ENCODE peak calls at places on chromosomes 11 and 22, in five cellular contexts. K is CD4-positive, alpha-beta T cell; B is tibial nerve; C is hepatocyte; E is AG04450. U is an unnamed sample.

GRCh38 chr11:122069946-122070345 is 46.1 kb downstream of the BLID start:
- DNase-seq in K (no peak), B (peak; percentile 72), C (peak; percentile 79), E (peak; percentile 72), U (peak; percentile 46)

GRCh38 chr22:26172389-26172990 is 3.2 kb downstream of the SEZ6L start:
- DNase-seq in K (no peak), B (no peak), C (peak; percentile 74), E (no peak), U (peak; percentile 22)

GRCh38 chr11:74846770-74847169 is 98.1 kb downstream of the RNF169 start:
- DNase-seq in K (no peak), B (no peak), C (no peak), E (no peak), U (peak; percentile 22)

GRCh38 chr11:76135491-76135890 is 70.8 kb downstream of the WNT11 start:
- DNase-seq in K (no peak), B (no peak), C (no peak), E (no peak), U (no peak)

GRCh38 chr11:62601114-62601363 is 626 bp downstream of the MTA2 start:
- DNase-seq in K (no peak), B (no peak), C (no peak), E (no peak), U (no peak)

GRCh38 chr11:103881518-103882070 is 154.8 kb upstream of the DDI1 start:
- DNase-seq in K (no peak), B (no peak), C (no peak), E (no peak), U (no peak)

GRCh38 chr11:59212222-59212621 is 505 bp downstream of the MPEG1 start:
- DNase-seq in K (no peak), B (no peak), C (no peak), E (no peak), U (no peak)

GRCh38 chr22:29470159-29470855 is 9.7 kb upstream of the NEFH start:
- DNase-seq in K (peak; percentile 74), B (no peak), C (peak; percentile 80), E (no peak), U (peak; percentile 66)

GRCh38 chr22:45831394-45831793 is 145.6 kb downstream of the WNT7B start:
- DNase-seq in K (no peak), B (no peak), C (no peak), E (no peak), U (peak; percentile 4)

GRCh38 chr11:71563401-71563800 is 2.0 kb upstream of the KRTAP5-10 start:
- DNase-seq in K (no peak), B (no peak), C (peak; percentile 66), E (no peak), U (peak; percentile 30)

GRCh38 chr11:46278387-46279173 is 1.1 kb downstream of the CREB3L1 start:
- DNase-seq in K (no peak), B (no peak), C (peak; percentile 85), E (no peak), U (no peak)

GRCh38 chr11:88326112-88326511 is 11.4 kb downstream of the CTSC start:
- DNase-seq in K (no peak), B (no peak), C (no peak), E (no peak), U (no peak)

GRCh38 chr11:122159173-122159701 is 43.2 kb upstream of the BLID start:
- DNase-seq in K (no peak), B (no peak), C (peak; percentile 23), E (no peak), U (no peak)

GRCh38 chr22:43148581-43148980 is 2.8 kb upstream of the TSPO start:
- DNase-seq in K (no peak), B (no peak), C (no peak), E (no peak), U (no peak)

GRCh38 chr11:124075492-124075840 is 34.3 kb upstream of the OR10G7 start:
- DNase-seq in K (no peak), B (no peak), C (no peak), E (no peak), U (no peak)

GRCh38 chr11:9748361-9748970 is 84.6 kb downstream of the SWAP70 start:
- DNase-seq in K (peak; percentile 20), B (no peak), C (peak; percentile 80), E (no peak), U (no peak)

GRCh38 chr11:62433553-62434301 is 14.9 kb downstream of the SCGB1A1 start:
- DNase-seq in K (no peak), B (peak; percentile 31), C (no peak), E (no peak), U (no peak)

GRCh38 chr22:31093090-31093850 is 12.2 kb downstream of the SMTN start:
- DNase-seq in K (no peak), B (no peak), C (peak; percentile 5), E (no peak), U (no peak)

GRCh38 chr22:44363980-44364749 is 51.4 kb upstream of the SHISAL1 start:
- DNase-seq in K (no peak), B (no peak), C (no peak), E (no peak), U (no peak)

GRCh38 chr11:64800633-64801464 is 2.2 kb downstream of the MAP4K2 start:
- DNase-seq in K (no peak), B (no peak), C (no peak), E (no peak), U (no peak)

GRCh38 chr22:26822300-26822699 is 164.9 kb downstream of the MIAT start:
- DNase-seq in K (no peak), B (no peak), C (no peak), E (no peak), U (no peak)

GRCh38 chr22:42430486-42431125 is 1.6 kb downstream of the NFAM1 start:
- DNase-seq in K (no peak), B (no peak), C (no peak), E (no peak), U (no peak)

GRCh38 chr11:133951484-133952198 is 5.1 kb downstream of the IGSF9B start:
- DNase-seq in K (no peak), B (no peak), C (no peak), E (no peak), U (peak; percentile 49)

DNA sequence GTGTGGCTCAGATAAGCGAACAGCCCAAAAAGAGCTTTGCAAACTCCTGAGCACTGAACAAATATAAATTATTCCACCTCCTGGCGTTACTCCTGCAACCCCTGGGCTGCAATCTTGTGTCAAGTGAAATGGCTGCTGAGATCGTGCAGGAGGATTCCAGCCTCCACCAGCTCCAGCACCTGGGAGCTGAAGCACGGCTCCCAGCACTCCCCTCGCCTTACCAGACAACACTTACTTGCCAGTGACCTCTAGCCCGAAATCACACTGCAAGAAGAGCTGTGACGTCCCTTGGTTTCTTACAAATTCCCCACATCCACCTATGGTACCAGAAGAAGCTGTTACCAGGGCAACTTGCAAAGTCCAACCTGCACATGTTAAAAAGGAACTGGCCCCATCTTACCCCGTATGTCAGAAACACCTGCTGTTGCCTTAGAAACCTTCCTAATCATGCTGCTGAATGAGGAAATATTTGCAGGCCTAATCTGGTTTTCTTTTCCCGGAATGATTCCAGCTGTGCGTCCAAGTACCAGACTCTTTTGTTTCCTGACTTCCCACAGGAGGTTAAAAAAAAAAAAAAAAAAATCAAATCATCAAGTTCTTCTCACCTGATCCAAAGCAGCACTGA is 13.1 kb downstream of the VPS37C start:
- DNase-seq in K (no peak), B (no peak), C (no peak), E (no peak), U (no peak)
- H3K27ac ChIP-seq in K (no peak overlapping the region), B (no peak overlapping the region), C (peak overlapping the region; percentile 91), E (no peak overlapping the region), U (no peak overlapping the region)

GRCh38 chr11:72752088-72752914 is at the start of gene ARAP1:
- DNase-seq in K (peak; percentile 67), B (peak; percentile 47), C (peak; percentile 90), E (no peak), U (peak; percentile 85)
- H3K27ac ChIP-seq in K (peak within 1 kb of the TSS; percentile 53), B (peak within 1 kb of the TSS; percentile 79), C (peak within 1 kb of the TSS; percentile 77), E (peak within 1 kb of the TSS; percentile 31), U (peak within 1 kb of the TSS; percentile 75)

DNA sequence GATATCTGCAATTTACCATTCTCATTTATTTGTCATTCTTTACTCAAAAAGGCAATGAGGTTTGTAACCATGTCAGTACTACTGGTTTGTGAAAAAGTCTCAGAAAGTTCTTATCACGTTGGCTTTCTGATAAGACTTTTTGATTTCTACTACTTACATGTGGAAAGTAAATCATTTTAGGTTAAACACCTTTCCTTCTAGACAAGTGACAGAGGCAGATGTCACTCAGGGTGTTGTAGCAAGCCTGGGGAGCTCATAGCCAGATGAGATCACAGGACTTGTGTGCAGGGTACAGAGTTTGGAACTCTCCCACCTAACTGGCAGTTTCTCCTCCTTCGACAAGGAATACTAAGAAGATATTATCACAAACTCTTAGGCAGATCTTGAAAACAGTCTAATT is 49.3 kb upstream of the PICALM start:
- DNase-seq in K (no peak), B (no peak), C (no peak), E (no peak), U (no peak)
- H3K27ac ChIP-seq in K (no peak overlapping the region), B (no peak overlapping the region), C (no peak overlapping the region), E (no peak overlapping the region), U (no peak overlapping the region)

DNA sequence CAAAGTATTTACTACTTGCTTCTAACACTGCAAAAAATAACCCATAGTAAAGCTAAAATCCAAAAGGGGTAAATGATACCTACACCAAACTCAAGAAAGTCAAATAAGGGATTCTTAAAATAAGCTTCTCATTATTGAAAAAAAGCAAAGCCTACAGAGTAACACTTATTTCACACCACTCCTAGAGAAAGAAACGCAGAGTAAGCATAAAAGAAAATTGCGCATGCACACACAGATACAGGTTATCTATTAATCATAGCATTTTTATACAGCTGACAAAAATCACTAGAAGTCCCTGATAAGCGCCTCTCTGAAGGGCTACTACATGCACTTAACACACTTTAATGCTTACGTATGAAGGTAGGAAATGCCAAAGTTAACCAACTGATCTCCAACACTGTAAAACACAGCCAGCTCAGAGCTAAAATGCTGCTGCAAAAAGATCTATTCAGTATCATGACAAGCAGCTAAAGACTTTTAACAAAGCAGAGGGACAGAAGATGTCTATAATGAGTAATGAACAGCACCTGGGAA is 14.0 kb downstream of the RBFOX2 start:
- DNase-seq in K (no peak), B (no peak), C (no peak), E (no peak), U (no peak)
- H3K27ac ChIP-seq in K (no peak overlapping the region), B (no peak overlapping the region), C (no peak overlapping the region), E (no peak overlapping the region), U (no peak overlapping the region)

DNA sequence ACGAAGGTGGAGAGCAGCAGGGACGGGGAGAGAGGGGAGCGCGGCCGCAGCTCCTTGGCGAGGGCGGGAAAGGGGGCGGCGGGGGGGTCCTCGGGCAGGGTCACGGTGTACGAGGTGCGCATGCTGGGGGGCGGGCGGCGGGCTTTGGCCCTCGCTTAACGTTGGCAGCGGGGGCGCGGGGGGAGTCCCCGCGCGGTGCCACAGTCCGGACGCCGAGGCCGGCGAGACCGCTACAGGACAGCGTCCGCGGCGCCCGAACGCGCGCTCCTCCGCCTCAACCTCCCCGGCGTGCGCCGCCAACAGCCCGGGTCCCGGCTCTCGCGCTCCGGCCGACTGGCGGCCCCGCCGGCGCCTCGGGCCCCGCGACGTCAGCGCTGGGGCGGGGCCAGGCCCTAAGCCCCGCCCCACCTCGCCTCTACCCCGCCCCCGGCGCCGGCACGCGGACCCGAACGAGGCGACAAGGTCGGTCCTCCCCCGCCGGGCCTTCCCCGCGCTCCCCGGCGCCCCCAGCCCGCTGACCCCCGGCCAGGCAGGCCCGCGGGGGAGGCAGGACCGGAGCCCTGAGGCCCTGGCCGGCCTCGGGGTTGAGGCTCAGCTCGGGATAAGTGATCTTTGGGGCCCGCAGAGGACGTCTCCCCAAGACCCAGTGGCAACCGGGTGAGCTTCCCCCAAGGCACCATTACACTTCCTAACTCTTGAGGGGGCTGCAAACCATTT is 17.5 kb downstream of the USP2 start:
- DNase-seq in K (no peak), B (no peak), C (peak; percentile 86), E (no peak), U (peak; percentile 61)
- H3K27ac ChIP-seq in K (no peak overlapping the region), B (peak overlapping the region; percentile 68), C (no peak overlapping the region), E (no peak overlapping the region), U (peak overlapping the region; percentile 100)

U was measured in RWPE1.